ENCODE peak calls at places on chromosomes 7 and 10, in seven cellular contexts. One of them, this sample, is unnamed.

GRCh38 chr10:96096958-96097357 is 33.1 kb upstream of the ZNF518A start:
- DNase-seq in LoVo: no peak
- DNase-seq in occipital lobe: no peak
- DNase-seq in activated naive CD4-positive, alpha-beta T cell: no peak
- DNase-seq in lung: no peak
- DNase-seq in Caki2: no peak
- DNase-seq in caudate nucleus: no peak
- DNase-seq in this sample: no peak

GRCh38 chr10:59829024-59829423 is 75.8 kb upstream of the MRLN start:
- DNase-seq in occipital lobe: no peak
- DNase-seq in caudate nucleus: no peak
- DNase-seq in Caki2: no peak
- DNase-seq in lung: no peak
- DNase-seq in LoVo: no peak
- DNase-seq in activated naive CD4-positive, alpha-beta T cell: no peak
- DNase-seq in this sample: no peak

GRCh38 chr10:128007971-128008370 is 101.1 kb downstream of the PTPRE start:
- DNase-seq in Caki2: no peak
- DNase-seq in caudate nucleus: no peak
- DNase-seq in lung: no peak
- DNase-seq in activated naive CD4-positive, alpha-beta T cell: no peak
- DNase-seq in occipital lobe: no peak
- DNase-seq in LoVo: no peak
- DNase-seq in this sample: no peak

GRCh38 chr7:39084344-39084743 is 106.6 kb downstream of the POU6F2 start:
- DNase-seq in occipital lobe: no peak
- DNase-seq in LoVo: no peak
- DNase-seq in Caki2: no peak
- DNase-seq in lung: no peak
- DNase-seq in activated naive CD4-positive, alpha-beta T cell: no peak
- DNase-seq in caudate nucleus: no peak
- DNase-seq in this sample: no peak

GRCh38 chr10:8272794-8273425 is 218.4 kb downstream of the GATA3 start:
- DNase-seq in lung: no peak
- DNase-seq in LoVo: no peak
- DNase-seq in caudate nucleus: no peak
- DNase-seq in activated naive CD4-positive, alpha-beta T cell: no peak
- DNase-seq in Caki2: no peak
- DNase-seq in occipital lobe: no peak
- DNase-seq in this sample: no peak

GRCh38 chr10:61000769-61001730 is 57.1 kb upstream of the RHOBTB1 start:
- DNase-seq in activated naive CD4-positive, alpha-beta T cell: no peak
- DNase-seq in occipital lobe: peak
- DNase-seq in Caki2: peak
- DNase-seq in lung: no peak
- DNase-seq in caudate nucleus: no peak
- DNase-seq in LoVo: peak
- DNase-seq in this sample: no peak

GRCh38 chr10:11879387-11880168 is 56.4 kb downstream of the PROSER2 start:
- DNase-seq in lung: no peak
- DNase-seq in occipital lobe: no peak
- DNase-seq in caudate nucleus: no peak
- DNase-seq in activated naive CD4-positive, alpha-beta T cell: no peak
- DNase-seq in LoVo: no peak
- DNase-seq in Caki2: no peak
- DNase-seq in this sample: no peak

GRCh38 chr10:102776779-102777417 is 33.1 kb downstream of the WBP1L start:
- DNase-seq in LoVo: no peak
- DNase-seq in occipital lobe: peak
- DNase-seq in Caki2: no peak
- DNase-seq in caudate nucleus: no peak
- DNase-seq in activated naive CD4-positive, alpha-beta T cell: no peak
- DNase-seq in lung: peak
- DNase-seq in this sample: peak

GRCh38 chr7:139058963-139059362 is 23.1 kb upstream of the ZC3HAV1L start:
- DNase-seq in caudate nucleus: no peak
- DNase-seq in lung: no peak
- DNase-seq in activated naive CD4-positive, alpha-beta T cell: no peak
- DNase-seq in occipital lobe: no peak
- DNase-seq in LoVo: no peak
- DNase-seq in Caki2: no peak
- DNase-seq in this sample: no peak

GRCh38 chr10:86451604-86451960 is 70.0 kb downstream of the WAPL start:
- DNase-seq in caudate nucleus: no peak
- DNase-seq in activated naive CD4-positive, alpha-beta T cell: no peak
- DNase-seq in occipital lobe: no peak
- DNase-seq in Caki2: peak
- DNase-seq in lung: no peak
- DNase-seq in LoVo: no peak
- DNase-seq in this sample: no peak

GRCh38 chr10:96673318-96674099 is 46.8 kb downstream of the PIK3AP1 start:
- DNase-seq in lung: peak
- DNase-seq in caudate nucleus: no peak
- DNase-seq in occipital lobe: no peak
- DNase-seq in Caki2: peak
- DNase-seq in LoVo: no peak
- DNase-seq in activated naive CD4-positive, alpha-beta T cell: no peak
- DNase-seq in this sample: peak

GRCh38 chr10:119342017-119342734 is 134.8 kb downstream of the GRK5 start:
- DNase-seq in occipital lobe: no peak
- DNase-seq in lung: no peak
- DNase-seq in Caki2: no peak
- DNase-seq in caudate nucleus: no peak
- DNase-seq in activated naive CD4-positive, alpha-beta T cell: no peak
- DNase-seq in LoVo: no peak
- DNase-seq in this sample: no peak

GRCh38 chr7:118153551-118154177 is 30.3 kb upstream of the LSM8 start:
- DNase-seq in activated naive CD4-positive, alpha-beta T cell: no peak
- DNase-seq in lung: no peak
- DNase-seq in caudate nucleus: no peak
- DNase-seq in LoVo: peak
- DNase-seq in Caki2: peak
- DNase-seq in occipital lobe: no peak
- DNase-seq in this sample: no peak

GRCh38 chr10:7300327-7300726 is 110.5 kb downstream of the SFMBT2 start:
- DNase-seq in lung: no peak
- DNase-seq in occipital lobe: no peak
- DNase-seq in activated naive CD4-positive, alpha-beta T cell: no peak
- DNase-seq in Caki2: no peak
- DNase-seq in LoVo: no peak
- DNase-seq in caudate nucleus: no peak
- DNase-seq in this sample: no peak

GRCh38 chr7:80588591-80588990 is 49.9 kb upstream of the CD36 start:
- DNase-seq in occipital lobe: no peak
- DNase-seq in lung: no peak
- DNase-seq in Caki2: no peak
- DNase-seq in caudate nucleus: no peak
- DNase-seq in LoVo: no peak
- DNase-seq in activated naive CD4-positive, alpha-beta T cell: no peak
- DNase-seq in this sample: no peak

GRCh38 chr7:1548438-1548831 is 7.6 kb downstream of the TMEM184A start:
- DNase-seq in LoVo: no peak
- DNase-seq in Caki2: no peak
- DNase-seq in occipital lobe: no peak
- DNase-seq in lung: no peak
- DNase-seq in caudate nucleus: no peak
- DNase-seq in activated naive CD4-positive, alpha-beta T cell: no peak
- DNase-seq in this sample: no peak

GRCh38 chr7:44279731-44280505 is 45.5 kb downstream of the CAMK2B start:
- DNase-seq in lung: no peak
- DNase-seq in caudate nucleus: no peak
- DNase-seq in Caki2: no peak
- DNase-seq in LoVo: no peak
- DNase-seq in occipital lobe: no peak
- DNase-seq in activated naive CD4-positive, alpha-beta T cell: no peak
- DNase-seq in this sample: peak

GRCh38 chr10:32367793-32368453 is 21.0 kb upstream of the EPC1 start:
- DNase-seq in occipital lobe: peak
- DNase-seq in Caki2: peak
- DNase-seq in caudate nucleus: peak
- DNase-seq in LoVo: peak
- DNase-seq in activated naive CD4-positive, alpha-beta T cell: no peak
- DNase-seq in lung: peak
- DNase-seq in this sample: peak

GRCh38 chr10:98349508-98349922 is 65.5 kb downstream of the PYROXD2 start:
- DNase-seq in caudate nucleus: no peak
- DNase-seq in Caki2: no peak
- DNase-seq in activated naive CD4-positive, alpha-beta T cell: no peak
- DNase-seq in lung: no peak
- DNase-seq in LoVo: peak
- DNase-seq in occipital lobe: no peak
- DNase-seq in this sample: no peak

GRCh38 chr10:124943301-124944092 is 1.6 kb downstream of the ZRANB1 start:
- DNase-seq in lung: no peak
- DNase-seq in Caki2: no peak
- DNase-seq in LoVo: no peak
- DNase-seq in occipital lobe: no peak
- DNase-seq in activated naive CD4-positive, alpha-beta T cell: no peak
- DNase-seq in caudate nucleus: no peak
- DNase-seq in this sample: no peak

GRCh38 chr10:52250562-52250961 is 63.5 kb upstream of the DKK1 start:
- DNase-seq in Caki2: no peak
- DNase-seq in lung: no peak
- DNase-seq in LoVo: no peak
- DNase-seq in occipital lobe: no peak
- DNase-seq in activated naive CD4-positive, alpha-beta T cell: no peak
- DNase-seq in caudate nucleus: no peak
- DNase-seq in this sample: no peak

GRCh38 chr7:23893172-23893941 is 183.3 kb downstream of the STK31 start:
- DNase-seq in LoVo: no peak
- DNase-seq in caudate nucleus: no peak
- DNase-seq in activated naive CD4-positive, alpha-beta T cell: no peak
- DNase-seq in Caki2: no peak
- DNase-seq in occipital lobe: no peak
- DNase-seq in lung: no peak
- DNase-seq in this sample: no peak

GRCh38 chr7:149422914-149423285 is 38.0 kb downstream of the ZNF777 start:
- DNase-seq in Caki2: no peak
- DNase-seq in LoVo: no peak
- DNase-seq in lung: no peak
- DNase-seq in caudate nucleus: no peak
- DNase-seq in occipital lobe: no peak
- DNase-seq in activated naive CD4-positive, alpha-beta T cell: no peak
- DNase-seq in this sample: no peak

GRCh38 chr7:102111063-102111757 is 175.5 kb upstream of the SH2B2 start:
- DNase-seq in lung: no peak
- DNase-seq in activated naive CD4-positive, alpha-beta T cell: no peak
- DNase-seq in Caki2: no peak
- DNase-seq in caudate nucleus: peak
- DNase-seq in occipital lobe: no peak
- DNase-seq in LoVo: no peak
- DNase-seq in this sample: no peak

This sample was measured in SJSA1.